ENCODE peak calls at places on chromosomes 16 and 17, in seven cellular contexts. I is CD4-positive, alpha-beta T cell; X is GM04504; B is NCI-H1694 treated with DMSO at 0.1 percent for 48 hours; F is COLO829; L is uterus; A is GM18507. K is an unnamed sample.

GRCh38 chr17:9645858-9646555 is 690 bp downstream of the USP43 start:
- DNase-seq in F (no peak), A (no peak), L (no peak), X (no peak), B (no peak), I (no peak), K (peak)

GRCh38 chr16:67767953-67768352 is 38.4 kb downstream of the RANBP10 start:
- DNase-seq in A (no peak), I (no peak), L (no peak), F (no peak), X (peak), B (no peak), K (no peak)

GRCh38 chr17:9918352-9918751 is 13.3 kb upstream of the RCVRN start:
- DNase-seq in A (no peak), B (no peak), I (no peak), L (no peak), F (no peak), X (no peak), K (no peak)

GRCh38 chr17:3602499-3602898 is 6.7 kb downstream of the TRPV1 start:
- DNase-seq in F (peak), B (no peak), L (no peak), X (no peak), A (peak), I (no peak), K (no peak)

GRCh38 chr16:29825145-29826044 is 5.1 kb downstream of the MVP start:
- DNase-seq in A (no peak), F (peak), B (peak), X (no peak), I (no peak), L (peak), K (no peak)

GRCh38 chr17:1515640-1516402 is 591 bp downstream of the INPP5K start:
- DNase-seq in X (peak), B (peak), A (peak), I (peak), L (peak), F (peak), K (peak)

GRCh38 chr16:57791156-57791902 is 11.0 kb downstream of the KIFC3 start:
- DNase-seq in I (no peak), B (no peak), A (no peak), L (no peak), F (no peak), X (no peak), K (no peak)

GRCh38 chr16:9441021-9441420 is 349.6 kb downstream of the HAPSTR1 start:
- DNase-seq in L (no peak), B (no peak), X (no peak), I (no peak), F (no peak), A (no peak), K (no peak)

GRCh38 chr16:89484923-89485679 is 5.3 kb downstream of the ANKRD11 start:
- DNase-seq in B (no peak), A (no peak), I (no peak), F (no peak), L (no peak), X (no peak), K (no peak)

GRCh38 chr16:82059161-82059982 is 24.3 kb downstream of the HSD17B2 start:
- DNase-seq in X (no peak), L (no peak), I (no peak), B (no peak), F (no peak), A (no peak), K (no peak)

GRCh38 chr17:45313419-45313771 is 3.4 kb downstream of the MAP3K14 start:
- DNase-seq in B (no peak), A (no peak), L (no peak), X (no peak), I (no peak), F (no peak), K (no peak)

GRCh38 chr16:31664683-31665482 is 137.2 kb downstream of the AHSP start:
- DNase-seq in F (no peak), X (no peak), B (no peak), L (no peak), I (no peak), A (no peak), K (no peak)

GRCh38 chr17:7549401-7550055 is 670 bp downstream of the TNFSF12 start:
- DNase-seq in X (no peak), B (no peak), I (peak), L (no peak), F (no peak), A (no peak), K (no peak)

GRCh38 chr17:65531508-65532431 is 29.7 kb downstream of the AXIN2 start:
- DNase-seq in F (no peak), A (no peak), B (no peak), L (peak), I (no peak), X (no peak), K (peak)

GRCh38 chr17:81703747-81704654 is 834 bp downstream of the MRPL12 start:
- DNase-seq in L (no peak), A (no peak), X (no peak), I (no peak), F (no peak), B (no peak), K (no peak)

GRCh38 chr16:59060212-59060611 is 326.1 kb upstream of the GOT2 start:
- DNase-seq in X (peak), L (no peak), F (no peak), I (no peak), A (no peak), B (no peak), K (no peak)

GRCh38 chr17:72176902-72177660 is 56.3 kb downstream of the SOX9 start:
- DNase-seq in X (no peak), F (no peak), L (no peak), I (no peak), B (no peak), A (no peak), K (no peak)

GRCh38 chr16:50643192-50643591 is 37.9 kb downstream of the SNX20 start:
- DNase-seq in I (no peak), L (no peak), B (no peak), X (no peak), F (no peak), A (no peak), K (no peak)

GRCh38 chr17:27241346-27241946 is 52.5 kb upstream of the WSB1 start:
- DNase-seq in X (no peak), F (no peak), A (no peak), I (no peak), B (no peak), L (no peak), K (peak)

GRCh38 chr17:57187391-57187790 is 68.9 kb upstream of the MSI2 start:
- DNase-seq in F (no peak), A (no peak), L (no peak), B (no peak), X (no peak), I (no peak), K (no peak)

GRCh38 chr16:85717393-85718152 is 28.8 kb upstream of the GINS2 start:
- DNase-seq in I (peak), X (peak), L (peak), B (peak), F (peak), A (peak), K (peak)

GRCh38 chr17:50423553-50424159 is 2.4 kb upstream of the ACSF2 start:
- DNase-seq in B (no peak), X (peak), A (no peak), I (no peak), F (no peak), L (peak), K (peak)

GRCh38 chr17:44014133-44014436 is 678 bp downstream of the TMEM101 start:
- DNase-seq in I (no peak), A (no peak), F (no peak), B (no peak), L (no peak), X (no peak), K (no peak)

GRCh38 chr16:57544129-57544653 is 1.7 kb downstream of the ADGRG5 start:
- DNase-seq in L (peak), A (peak), B (no peak), F (no peak), X (no peak), I (no peak), K (no peak)

GRCh38 chr17:67359960-67360817 is 6.2 kb downstream of the PSMD12 start:
- DNase-seq in A (no peak), L (no peak), X (no peak), I (no peak), B (peak), F (peak), K (no peak)

GRCh38 chr17:75635610-75636202 is 2.5 kb downstream of the SMIM5 start:
- DNase-seq in B (no peak), F (no peak), X (no peak), L (no peak), A (no peak), I (no peak), K (no peak)

GRCh38 chr16:8736123-8736680 is 61.2 kb downstream of the TMEM186 start:
- DNase-seq in L (no peak), F (no peak), B (no peak), I (no peak), X (no peak), A (no peak), K (no peak)

GRCh38 chr17:40168262-40168832 is 8.9 kb upstream of the RAPGEFL1 start:
- DNase-seq in X (peak), I (no peak), L (peak), B (peak), F (peak), A (no peak), K (no peak)

GRCh38 chr17:36544049-36544319 is 735 bp upstream of the GGNBP2 start:
- DNase-seq in B (no peak), X (peak), I (no peak), L (peak), A (no peak), F (peak), K (peak)

GRCh38 chr17:48545539-48545938 is 630 bp upstream of the HOXB2 start:
- DNase-seq in F (no peak), B (no peak), A (no peak), L (no peak), I (no peak), X (no peak), K (no peak)

GRCh38 chr17:2004435-2004952 is 20.6 kb downstream of the RTN4RL1 start:
- DNase-seq in F (no peak), I (no peak), X (no peak), L (no peak), B (no peak), A (no peak), K (no peak)

GRCh38 chr17:19248923-19249574 is 11.9 kb downstream of the EPN2 start:
- DNase-seq in B (no peak), X (peak), A (no peak), F (no peak), L (peak), I (no peak), K (peak)

GRCh38 chr16:4958510-4959111 is 481 bp downstream of the SEC14L5 start:
- DNase-seq in A (no peak), L (no peak), F (no peak), I (no peak), X (no peak), B (no peak), K (no peak)

GRCh38 chr16:26993988-26994387 is 72.7 kb upstream of the C16orf82 start:
- DNase-seq in F (no peak), I (no peak), L (no peak), B (no peak), A (no peak), X (peak), K (no peak)